ENCODE peak calls at places on chromosomes 2 and 18, in nine cellular contexts. One of them, this sample, is unnamed.

GRCh38 chr2:68812256-68812655 is 58.9 kb downstream of the BMP10 start:
- DNase-seq in effector memory CD4-positive, alpha-beta T cell: no peak
- DNase-seq in colonic mucosa: no peak
- DNase-seq in esophagus squamous epithelium: no peak
- DNase-seq in tibial nerve: no peak
- DNase-seq in fibroblast of lung: peak; percentile 21
- DNase-seq in endothelial cell of umbilical vein: no peak
- DNase-seq in tibial artery: no peak
- DNase-seq in psoas muscle: no peak
- DNase-seq in this sample: no peak

GRCh38 chr2:159939946-159940345 is 122.5 kb downstream of the PLA2R1 start:
- DNase-seq in psoas muscle: no peak
- DNase-seq in fibroblast of lung: peak; percentile 51
- DNase-seq in colonic mucosa: no peak
- DNase-seq in tibial nerve: no peak
- DNase-seq in endothelial cell of umbilical vein: peak; percentile 59
- DNase-seq in effector memory CD4-positive, alpha-beta T cell: no peak
- DNase-seq in tibial artery: no peak
- DNase-seq in esophagus squamous epithelium: no peak
- DNase-seq in this sample: no peak

GRCh38 chr2:32464441-32464840 is 107.6 kb downstream of the BIRC6 start:
- DNase-seq in psoas muscle: no peak
- DNase-seq in endothelial cell of umbilical vein: no peak
- DNase-seq in effector memory CD4-positive, alpha-beta T cell: no peak
- DNase-seq in fibroblast of lung: peak; percentile 32
- DNase-seq in esophagus squamous epithelium: no peak
- DNase-seq in tibial artery: no peak
- DNase-seq in tibial nerve: no peak
- DNase-seq in colonic mucosa: no peak
- DNase-seq in this sample: no peak

GRCh38 chr2:11242545-11243174 is 87.4 kb downstream of the SLC66A3 start:
- DNase-seq in psoas muscle: no peak
- DNase-seq in esophagus squamous epithelium: no peak
- DNase-seq in colonic mucosa: no peak
- DNase-seq in tibial artery: no peak
- DNase-seq in tibial nerve: no peak
- DNase-seq in effector memory CD4-positive, alpha-beta T cell: no peak
- DNase-seq in fibroblast of lung: no peak
- DNase-seq in endothelial cell of umbilical vein: no peak
- DNase-seq in this sample: no peak

GRCh38 chr2:118627156-118627555 is 220.3 kb downstream of the EN1 start:
- DNase-seq in psoas muscle: no peak
- DNase-seq in colonic mucosa: no peak
- DNase-seq in tibial artery: no peak
- DNase-seq in fibroblast of lung: no peak
- DNase-seq in esophagus squamous epithelium: no peak
- DNase-seq in effector memory CD4-positive, alpha-beta T cell: no peak
- DNase-seq in tibial nerve: no peak
- DNase-seq in endothelial cell of umbilical vein: no peak
- DNase-seq in this sample: no peak

GRCh38 chr18:50686409-50686808 is 126.5 kb downstream of the MAPK4 start:
- DNase-seq in psoas muscle: no peak
- DNase-seq in effector memory CD4-positive, alpha-beta T cell: no peak
- DNase-seq in tibial artery: no peak
- DNase-seq in endothelial cell of umbilical vein: no peak
- DNase-seq in fibroblast of lung: no peak
- DNase-seq in colonic mucosa: no peak
- DNase-seq in esophagus squamous epithelium: no peak
- DNase-seq in tibial nerve: no peak
- DNase-seq in this sample: no peak

GRCh38 chr2:43110442-43110871 is 115.9 kb downstream of the ZFP36L2 start:
- DNase-seq in tibial artery: peak; percentile 59
- DNase-seq in psoas muscle: no peak
- DNase-seq in tibial nerve: no peak
- DNase-seq in endothelial cell of umbilical vein: no peak
- DNase-seq in colonic mucosa: no peak
- DNase-seq in fibroblast of lung: peak; percentile 86
- DNase-seq in effector memory CD4-positive, alpha-beta T cell: no peak
- DNase-seq in esophagus squamous epithelium: no peak
- DNase-seq in this sample: no peak

GRCh38 chr2:241061275-241061674 is 40.8 kb downstream of the MTERF4 start:
- DNase-seq in psoas muscle: no peak
- DNase-seq in colonic mucosa: no peak
- DNase-seq in fibroblast of lung: peak; percentile 89
- DNase-seq in tibial artery: no peak
- DNase-seq in esophagus squamous epithelium: no peak
- DNase-seq in tibial nerve: peak; percentile 12
- DNase-seq in effector memory CD4-positive, alpha-beta T cell: no peak
- DNase-seq in endothelial cell of umbilical vein: no peak
- DNase-seq in this sample: no peak

GRCh38 chr18:321839-322467 is 54.1 kb upstream of the THOC1 start:
- DNase-seq in tibial nerve: no peak
- DNase-seq in tibial artery: no peak
- DNase-seq in effector memory CD4-positive, alpha-beta T cell: no peak
- DNase-seq in endothelial cell of umbilical vein: peak; percentile 20
- DNase-seq in psoas muscle: no peak
- DNase-seq in esophagus squamous epithelium: no peak
- DNase-seq in colonic mucosa: no peak
- DNase-seq in fibroblast of lung: peak; percentile 30
- DNase-seq in this sample: no peak

GRCh38 chr2:202109737-202110184 is 36.7 kb downstream of the KIAA2012 start:
- DNase-seq in colonic mucosa: peak; percentile 21
- DNase-seq in fibroblast of lung: peak; percentile 72
- DNase-seq in tibial nerve: peak; percentile 19
- DNase-seq in tibial artery: peak; percentile 77
- DNase-seq in psoas muscle: peak; percentile 70
- DNase-seq in endothelial cell of umbilical vein: no peak
- DNase-seq in esophagus squamous epithelium: peak; percentile 4
- DNase-seq in effector memory CD4-positive, alpha-beta T cell: no peak
- DNase-seq in this sample: no peak

GRCh38 chr2:240809276-240809675 is 10.7 kb downstream of the KIF1A start:
- DNase-seq in colonic mucosa: no peak
- DNase-seq in tibial nerve: no peak
- DNase-seq in psoas muscle: no peak
- DNase-seq in tibial artery: no peak
- DNase-seq in endothelial cell of umbilical vein: no peak
- DNase-seq in esophagus squamous epithelium: no peak
- DNase-seq in fibroblast of lung: no peak
- DNase-seq in effector memory CD4-positive, alpha-beta T cell: no peak
- DNase-seq in this sample: no peak

GRCh38 chr2:237727363-237727762 is 71.2 kb upstream of the RBM44 start:
- DNase-seq in esophagus squamous epithelium: no peak
- DNase-seq in tibial artery: no peak
- DNase-seq in tibial nerve: no peak
- DNase-seq in endothelial cell of umbilical vein: no peak
- DNase-seq in psoas muscle: no peak
- DNase-seq in colonic mucosa: peak; percentile 49
- DNase-seq in effector memory CD4-positive, alpha-beta T cell: no peak
- DNase-seq in fibroblast of lung: no peak
- DNase-seq in this sample: no peak
- H3K4me1 ChIP-seq in esophagus squamous epithelium: peaks cover 92% of the 10 kb centered on the region
- H3K4me1 ChIP-seq in tibial artery: peaks cover 70% of the 10 kb centered on the region
- H3K4me1 ChIP-seq in tibial nerve: peaks cover 7% of the 10 kb centered on the region
- H3K4me1 ChIP-seq in endothelial cell of umbilical vein: peaks cover 51% of the 10 kb centered on the region
- H3K4me1 ChIP-seq in psoas muscle: peaks cover 60% of the 10 kb centered on the region
- H3K4me1 ChIP-seq in colonic mucosa: peaks cover 53% of the 10 kb centered on the region
- H3K4me1 ChIP-seq in effector memory CD4-positive, alpha-beta T cell: peaks cover 34% of the 10 kb centered on the region
- H3K4me1 ChIP-seq in fibroblast of lung: peaks cover 22% of the 10 kb centered on the region
- H3K4me1 ChIP-seq in this sample: peaks cover 77% of the 10 kb centered on the region

GRCh38 chr2:180334514-180334913 is 327.4 kb upstream of the CWC22 start:
- DNase-seq in effector memory CD4-positive, alpha-beta T cell: no peak
- DNase-seq in endothelial cell of umbilical vein: no peak
- DNase-seq in tibial artery: no peak
- DNase-seq in psoas muscle: no peak
- DNase-seq in colonic mucosa: no peak
- DNase-seq in tibial nerve: no peak
- DNase-seq in fibroblast of lung: no peak
- DNase-seq in esophagus squamous epithelium: no peak
- DNase-seq in this sample: no peak

GRCh38 chr2:180327185-180327584 is 320.1 kb upstream of the CWC22 start:
- DNase-seq in effector memory CD4-positive, alpha-beta T cell: no peak
- DNase-seq in endothelial cell of umbilical vein: no peak
- DNase-seq in fibroblast of lung: no peak
- DNase-seq in tibial artery: no peak
- DNase-seq in psoas muscle: no peak
- DNase-seq in esophagus squamous epithelium: no peak
- DNase-seq in colonic mucosa: no peak
- DNase-seq in tibial nerve: no peak
- DNase-seq in this sample: no peak

GRCh38 chr2:180324191-180324590 is 317.1 kb upstream of the CWC22 start:
- DNase-seq in tibial nerve: no peak
- DNase-seq in endothelial cell of umbilical vein: no peak
- DNase-seq in tibial artery: no peak
- DNase-seq in effector memory CD4-positive, alpha-beta T cell: no peak
- DNase-seq in esophagus squamous epithelium: no peak
- DNase-seq in colonic mucosa: no peak
- DNase-seq in fibroblast of lung: no peak
- DNase-seq in psoas muscle: no peak
- DNase-seq in this sample: no peak

GRCh38 chr2:180328795-180329422 is 321.8 kb upstream of the CWC22 start:
- DNase-seq in effector memory CD4-positive, alpha-beta T cell: no peak
- DNase-seq in fibroblast of lung: no peak
- DNase-seq in esophagus squamous epithelium: no peak
- DNase-seq in endothelial cell of umbilical vein: no peak
- DNase-seq in psoas muscle: no peak
- DNase-seq in colonic mucosa: no peak
- DNase-seq in tibial artery: no peak
- DNase-seq in tibial nerve: no peak
- DNase-seq in this sample: no peak
- H3K9me3 ChIP-seq in effector memory CD4-positive, alpha-beta T cell: no peaks in the 10 kb centered on the region
- H3K9me3 ChIP-seq in fibroblast of lung: no peaks in the 10 kb centered on the region
- H3K9me3 ChIP-seq in esophagus squamous epithelium: no peaks in the 10 kb centered on the region
- H3K9me3 ChIP-seq in endothelial cell of umbilical vein: no peaks in the 10 kb centered on the region
- H3K9me3 ChIP-seq in psoas muscle: no peaks in the 10 kb centered on the region
- H3K9me3 ChIP-seq in colonic mucosa: no peaks in the 10 kb centered on the region
- H3K9me3 ChIP-seq in tibial artery: no peaks in the 10 kb centered on the region
- H3K9me3 ChIP-seq in tibial nerve: no peaks in the 10 kb centered on the region
- H3K9me3 ChIP-seq in this sample: no peaks in the 10 kb centered on the region

GRCh38 chr2:100987536-100987935 is 14.6 kb upstream of the RPL31 start:
- DNase-seq in psoas muscle: no peak
- DNase-seq in esophagus squamous epithelium: no peak
- DNase-seq in colonic mucosa: no peak
- DNase-seq in endothelial cell of umbilical vein: no peak
- DNase-seq in effector memory CD4-positive, alpha-beta T cell: no peak
- DNase-seq in fibroblast of lung: no peak
- DNase-seq in tibial artery: no peak
- DNase-seq in tibial nerve: no peak
- DNase-seq in this sample: no peak

GRCh38 chr2:100988630-100989417 is 13.3 kb upstream of the RPL31 start:
- DNase-seq in colonic mucosa: no peak
- DNase-seq in esophagus squamous epithelium: no peak
- DNase-seq in effector memory CD4-positive, alpha-beta T cell: no peak
- DNase-seq in tibial artery: no peak
- DNase-seq in psoas muscle: no peak
- DNase-seq in fibroblast of lung: no peak
- DNase-seq in tibial nerve: no peak
- DNase-seq in endothelial cell of umbilical vein: no peak
- DNase-seq in this sample: no peak

GRCh38 chr2:100986157-100986556 is 15.9 kb upstream of the RPL31 start:
- DNase-seq in tibial artery: no peak
- DNase-seq in colonic mucosa: no peak
- DNase-seq in tibial nerve: no peak
- DNase-seq in esophagus squamous epithelium: no peak
- DNase-seq in effector memory CD4-positive, alpha-beta T cell: no peak
- DNase-seq in psoas muscle: no peak
- DNase-seq in endothelial cell of umbilical vein: no peak
- DNase-seq in fibroblast of lung: no peak
- DNase-seq in this sample: no peak

GRCh38 chr2:100989666-100990065 is 12.4 kb upstream of the RPL31 start:
- DNase-seq in colonic mucosa: no peak
- DNase-seq in tibial artery: no peak
- DNase-seq in tibial nerve: no peak
- DNase-seq in endothelial cell of umbilical vein: no peak
- DNase-seq in esophagus squamous epithelium: no peak
- DNase-seq in psoas muscle: no peak
- DNase-seq in effector memory CD4-positive, alpha-beta T cell: no peak
- DNase-seq in fibroblast of lung: no peak
- DNase-seq in this sample: no peak

GRCh38 chr2:100987974-100988373 is 14.1 kb upstream of the RPL31 start:
- DNase-seq in tibial nerve: no peak
- DNase-seq in endothelial cell of umbilical vein: no peak
- DNase-seq in tibial artery: no peak
- DNase-seq in effector memory CD4-positive, alpha-beta T cell: no peak
- DNase-seq in esophagus squamous epithelium: no peak
- DNase-seq in colonic mucosa: no peak
- DNase-seq in fibroblast of lung: no peak
- DNase-seq in psoas muscle: no peak
- DNase-seq in this sample: no peak
- H3K4me1 ChIP-seq in tibial nerve: no peaks in the 10 kb centered on the region
- H3K4me1 ChIP-seq in endothelial cell of umbilical vein: peaks cover 7% of the 10 kb centered on the region
- H3K4me1 ChIP-seq in tibial artery: no peaks in the 10 kb centered on the region
- H3K4me1 ChIP-seq in effector memory CD4-positive, alpha-beta T cell: no peaks in the 10 kb centered on the region
- H3K4me1 ChIP-seq in esophagus squamous epithelium: no peaks in the 10 kb centered on the region
- H3K4me1 ChIP-seq in colonic mucosa: no peaks in the 10 kb centered on the region
- H3K4me1 ChIP-seq in fibroblast of lung: no peaks in the 10 kb centered on the region
- H3K4me1 ChIP-seq in psoas muscle: no peaks in the 10 kb centered on the region
- H3K4me1 ChIP-seq in this sample: peaks cover 15% of the 10 kb centered on the region

GRCh38 chr2:172578860-172579512 is 23.1 kb downstream of the PDK1 start:
- DNase-seq in colonic mucosa: no peak
- DNase-seq in tibial artery: no peak
- DNase-seq in endothelial cell of umbilical vein: no peak
- DNase-seq in effector memory CD4-positive, alpha-beta T cell: no peak
- DNase-seq in esophagus squamous epithelium: no peak
- DNase-seq in fibroblast of lung: no peak
- DNase-seq in tibial nerve: no peak
- DNase-seq in psoas muscle: no peak
- DNase-seq in this sample: no peak

GRCh38 chr2:172574965-172575364 is 19.1 kb downstream of the PDK1 start:
- DNase-seq in fibroblast of lung: no peak
- DNase-seq in psoas muscle: no peak
- DNase-seq in endothelial cell of umbilical vein: no peak
- DNase-seq in esophagus squamous epithelium: no peak
- DNase-seq in effector memory CD4-positive, alpha-beta T cell: no peak
- DNase-seq in tibial nerve: no peak
- DNase-seq in tibial artery: no peak
- DNase-seq in colonic mucosa: no peak
- DNase-seq in this sample: no peak

GRCh38 chr2:172580544-172580943 is 24.7 kb downstream of the PDK1 start:
- DNase-seq in effector memory CD4-positive, alpha-beta T cell: no peak
- DNase-seq in psoas muscle: no peak
- DNase-seq in esophagus squamous epithelium: no peak
- DNase-seq in fibroblast of lung: no peak
- DNase-seq in tibial artery: no peak
- DNase-seq in colonic mucosa: no peak
- DNase-seq in tibial nerve: no peak
- DNase-seq in endothelial cell of umbilical vein: no peak
- DNase-seq in this sample: no peak

GRCh38 chr2:172582656-172583055 is 26.8 kb downstream of the PDK1 start:
- DNase-seq in endothelial cell of umbilical vein: peak; percentile 25
- DNase-seq in tibial artery: no peak
- DNase-seq in colonic mucosa: no peak
- DNase-seq in esophagus squamous epithelium: no peak
- DNase-seq in fibroblast of lung: no peak
- DNase-seq in effector memory CD4-positive, alpha-beta T cell: no peak
- DNase-seq in tibial nerve: no peak
- DNase-seq in psoas muscle: no peak
- DNase-seq in this sample: no peak

DNA sequence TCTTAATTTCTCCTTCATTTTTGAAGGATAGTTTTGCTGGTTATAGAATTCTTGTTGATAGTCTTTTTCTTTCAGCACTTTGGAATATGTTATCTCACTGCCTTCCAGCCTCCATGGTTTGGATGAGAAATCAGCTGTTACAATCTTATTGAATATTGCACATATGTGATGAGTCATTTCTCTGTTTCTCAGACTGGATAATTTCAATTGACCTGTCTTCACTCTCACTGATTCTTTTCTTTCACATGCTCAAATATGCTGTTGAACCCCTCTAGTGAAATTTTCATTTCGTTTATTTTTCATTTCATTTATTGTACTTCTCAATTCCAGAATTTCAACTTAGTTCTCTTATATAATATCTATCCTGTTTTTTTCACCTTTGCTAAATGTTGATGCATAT is 22.2 kb downstream of the PDK1 start:
- DNase-seq in tibial artery: no peak
- DNase-seq in psoas muscle: no peak
- DNase-seq in tibial nerve: no peak
- DNase-seq in fibroblast of lung: no peak
- DNase-seq in colonic mucosa: no peak
- DNase-seq in esophagus squamous epithelium: no peak
- DNase-seq in endothelial cell of umbilical vein: no peak
- DNase-seq in effector memory CD4-positive, alpha-beta T cell: no peak
- DNase-seq in this sample: no peak
- H3K9me3 ChIP-seq in tibial artery: peaks cover 34% of the 10 kb centered on the region
- H3K9me3 ChIP-seq in psoas muscle: peaks cover 10% of the 10 kb centered on the region
- H3K9me3 ChIP-seq in tibial nerve: peaks cover 57% of the 10 kb centered on the region
- H3K9me3 ChIP-seq in fibroblast of lung: no peaks in the 10 kb centered on the region
- H3K9me3 ChIP-seq in colonic mucosa: peaks cover 5% of the 10 kb centered on the region
- H3K9me3 ChIP-seq in esophagus squamous epithelium: no peaks in the 10 kb centered on the region
- H3K9me3 ChIP-seq in endothelial cell of umbilical vein: peaks cover 2% of the 10 kb centered on the region
- H3K9me3 ChIP-seq in effector memory CD4-positive, alpha-beta T cell: peaks cover 3% of the 10 kb centered on the region
- H3K9me3 ChIP-seq in this sample: peaks cover 23% of the 10 kb centered on the region